ENCODE peak calls at places on chromosomes 13 and 19, in ten cellular contexts. K, V, X, T, W, F, L, N, A and O are unnamed samples.

GRCh38 chr19:9943744-9944143 is 7.4 kb upstream of the OLFM2 start:
- DNase-seq in K (no peak), V (no peak), X (no peak), T (no peak), W (no peak), F (no peak), L (no peak), N (no peak), A (no peak), O (no peak)

GRCh38 chr19:19338082-19338481 is 17.5 kb downstream of the MAU2 start:
- DNase-seq in K (no peak), V (peak), X (no peak), T (no peak), W (no peak), F (no peak), L (no peak), N (no peak), A (peak), O (no peak)

GRCh38 chr19:54415901-54416621 is 797 bp downstream of the TTYH1 start:
- DNase-seq in K (no peak), V (no peak), X (no peak), T (no peak), W (no peak), F (no peak), L (peak), N (no peak), A (no peak), O (no peak)

GRCh38 chr19:10286803-10287737 is at the start of gene ICAM4:
- DNase-seq in K (peak), V (no peak), X (no peak), T (peak), W (peak), F (no peak), L (peak), N (no peak), A (no peak), O (peak)

GRCh38 chr19:35204799-35205732 is 23.5 kb downstream of the FAM187B start:
- DNase-seq in K (no peak), V (no peak), X (peak), T (no peak), W (no peak), F (no peak), L (no peak), N (peak), A (no peak), O (no peak)

GRCh38 chr19:45821103-45821521 is 6.0 kb upstream of the RSPH6A start:
- DNase-seq in K (no peak), V (no peak), X (no peak), T (no peak), W (no peak), F (no peak), L (no peak), N (no peak), A (no peak), O (no peak)

GRCh38 chr13:92510416-92510815 is 716.2 kb upstream of the GPC6 start:
- DNase-seq in K (no peak), V (no peak), X (no peak), T (no peak), W (no peak), F (peak), L (no peak), N (no peak), A (no peak), O (peak)

GRCh38 chr13:61884830-61885229 is 469.2 kb upstream of the PCDH20 start:
- DNase-seq in K (no peak), V (no peak), X (no peak), T (no peak), W (no peak), F (no peak), L (no peak), N (no peak), A (no peak), O (no peak)

GRCh38 chr19:1521636-1522035 is 2.2 kb upstream of the PLK5 start:
- DNase-seq in K (no peak), V (no peak), X (no peak), T (no peak), W (no peak), F (no peak), L (no peak), N (no peak), A (no peak), O (no peak)

GRCh38 chr19:13156968-13157882 is 7.0 kb downstream of the IER2 start:
- DNase-seq in K (no peak), V (no peak), X (no peak), T (no peak), W (no peak), F (no peak), L (no peak), N (peak), A (no peak), O (peak)

GRCh38 chr19:13146763-13147563 is 3.2 kb downstream of the STX10 start:
- DNase-seq in K (no peak), V (peak), X (peak), T (no peak), W (no peak), F (no peak), L (no peak), N (no peak), A (no peak), O (peak)

GRCh38 chr13:76790519-76791289 is 95.5 kb downstream of the KCTD12 start:
- DNase-seq in K (no peak), V (no peak), X (no peak), T (no peak), W (no peak), F (no peak), L (no peak), N (no peak), A (no peak), O (peak)

GRCh38 chr19:40594657-40595077 is 6.5 kb upstream of the LTBP4 start:
- DNase-seq in K (no peak), V (peak), X (peak), T (no peak), W (no peak), F (no peak), L (peak), N (no peak), A (no peak), O (peak)